ENCODE peak calls at places on chromosome 22, in six cellular contexts. X is OCI-LY7, E is prostate gland, Q is fibroblast of mammary gland, W is AG04449, I is foreskin fibroblast. K is an unnamed sample.

GRCh38 chr22:44357962-44358553 is 45.3 kb upstream of the SHISAL1 start:
- DNase-seq in W (no peak), I (no peak), Q (no peak), E (no peak), X (no peak), K (no peak)

GRCh38 chr22:23212061-23213030 is 32.0 kb downstream of the BCR start:
- DNase-seq in I (no peak), Q (no peak), E (no peak), W (no peak), X (peak), K (no peak)

GRCh38 chr22:46143491-46144147 is 6.7 kb upstream of the PPARA start:
- DNase-seq in E (peak), W (no peak), X (no peak), Q (no peak), I (no peak), K (no peak)

GRCh38 chr22:45426387-45426786 is 12.9 kb downstream of the RIBC2 start:
- DNase-seq in X (no peak), E (no peak), Q (no peak), I (no peak), W (no peak), K (no peak)

GRCh38 chr22:43313497-43314474 is 29.4 kb downstream of the SCUBE1 start:
- DNase-seq in E (no peak), I (no peak), Q (peak), X (no peak), W (no peak), K (peak)

GRCh38 chr22:25210831-25211230 is 8.6 kb upstream of the CRYBB2 start:
- DNase-seq in Q (no peak), I (no peak), E (no peak), X (no peak), W (no peak), K (no peak)

GRCh38 chr22:38955926-38956325 is 1.5 kb upstream of the APOBEC3A start:
- DNase-seq in Q (no peak), I (no peak), W (no peak), E (no peak), X (no peak), K (no peak)

GRCh38 chr22:31776231-31776630 is 22.4 kb downstream of the DEPDC5 start:
- DNase-seq in W (no peak), X (no peak), Q (no peak), E (no peak), I (no peak), K (no peak)

GRCh38 chr22:36816635-36817428 is at the start of gene PVALB:
- DNase-seq in I (peak), E (no peak), Q (peak), W (no peak), X (no peak), K (no peak)

GRCh38 chr22:26805131-26805530 is 147.7 kb downstream of the MIAT start:
- DNase-seq in E (no peak), W (no peak), X (no peak), I (no peak), Q (no peak), K (no peak)

GRCh38 chr22:46931414-46931813 is 169.0 kb downstream of the TBC1D22A start:
- DNase-seq in E (no peak), X (no peak), W (no peak), Q (peak), I (no peak), K (no peak)

GRCh38 chr22:35506259-35506570 is 34.4 kb upstream of the RASD2 start:
- DNase-seq in E (peak), Q (peak), I (no peak), X (no peak), W (no peak), K (no peak)

GRCh38 chr22:44870021-44870420 is 117.6 kb downstream of the ARHGAP8 start:
- DNase-seq in I (no peak), E (no peak), X (no peak), W (no peak), Q (peak), K (no peak)

GRCh38 chr22:38957046-38957770 is at the start of gene APOBEC3A:
- DNase-seq in X (no peak), I (no peak), E (no peak), Q (no peak), W (no peak), K (no peak)

GRCh38 chr22:31150615-31151014 is 9.4 kb upstream of the RNF185 start:
- DNase-seq in W (no peak), Q (no peak), E (no peak), I (no peak), X (no peak), K (no peak)

GRCh38 chr22:35838849-35839646 is 121.4 kb downstream of the APOL5 start:
- DNase-seq in Q (peak), W (peak), I (peak), X (peak), E (peak), K (peak)

GRCh38 chr22:29820941-29821789 is 16.9 kb downstream of the ASCC2 start:
- DNase-seq in I (peak), X (no peak), E (peak), W (peak), Q (peak), K (peak)

GRCh38 chr22:11066458-11067285 is 4461.3 kb upstream of the OR11H1 start:
- DNase-seq in W (no peak), I (no peak), Q (no peak), X (no peak), E (no peak), K (no peak)

GRCh38 chr22:49324527-49325491 is 502.9 kb downstream of the BRD1 start:
- DNase-seq in X (no peak), I (no peak), Q (no peak), W (no peak), E (no peak), K (no peak)

GRCh38 chr22:46967445-46968358 is 205.3 kb downstream of the TBC1D22A start:
- DNase-seq in W (no peak), Q (no peak), E (no peak), I (no peak), X (no peak), K (no peak)

GRCh38 chr22:44385781-44386180 is 73.0 kb upstream of the SHISAL1 start:
- DNase-seq in E (no peak), X (no peak), I (no peak), Q (no peak), W (no peak), K (no peak)

GRCh38 chr22:29867260-29867659 is 15.7 kb upstream of the MTMR3 start:
- DNase-seq in X (no peak), W (no peak), Q (no peak), I (no peak), E (no peak), K (no peak)

GRCh38 chr22:36884314-36885158 is 23.7 kb downstream of the NCF4 start:
- DNase-seq in I (no peak), W (no peak), E (no peak), X (no peak), Q (no peak), K (no peak)

GRCh38 chr22:32904044-32904443 is 102.5 kb downstream of the TIMP3 start:
- DNase-seq in E (no peak), Q (peak), X (peak), I (no peak), W (no peak), K (no peak)

GRCh38 chr22:17121235-17122195 is at the start of gene TMEM121B:
- DNase-seq in X (no peak), W (no peak), Q (peak), I (peak), E (peak), K (no peak)

GRCh38 chr22:25404923-25405853 is 159.3 kb upstream of the GRK3 start:
- DNase-seq in E (peak), X (peak), W (no peak), I (peak), Q (peak), K (no peak)

GRCh38 chr22:34135749-34136148 is 215.5 kb upstream of the LARGE1 start:
- DNase-seq in I (no peak), Q (no peak), E (no peak), X (no peak), W (no peak), K (no peak)

GRCh38 chr22:44628856-44629255 is 73.1 kb upstream of the PRR5 start:
- DNase-seq in W (no peak), I (peak), E (no peak), X (no peak), Q (no peak), K (no peak)

GRCh38 chr22:38719196-38719595 is 13.5 kb downstream of the GTPBP1 start:
- DNase-seq in Q (no peak), W (no peak), X (no peak), E (no peak), I (no peak), K (no peak)

GRCh38 chr22:46010951-46011626 is 34.1 kb upstream of the WNT7B start:
- DNase-seq in E (no peak), W (no peak), I (no peak), X (no peak), Q (no peak), K (no peak)

GRCh38 chr22:48979482-48979881 is 848.2 kb downstream of the BRD1 start:
- DNase-seq in E (no peak), W (no peak), X (peak), I (no peak), Q (peak), K (no peak)

GRCh38 chr22:28759861-28760560 is 12.5 kb upstream of the CCDC117 start:
- DNase-seq in X (peak), Q (no peak), E (no peak), I (no peak), W (no peak), K (no peak)
- H3K4me3 ChIP-seq in X (peak), Q (no peak), E (no peak), I (no peak), W (no peak), K (no peak)

DNA sequence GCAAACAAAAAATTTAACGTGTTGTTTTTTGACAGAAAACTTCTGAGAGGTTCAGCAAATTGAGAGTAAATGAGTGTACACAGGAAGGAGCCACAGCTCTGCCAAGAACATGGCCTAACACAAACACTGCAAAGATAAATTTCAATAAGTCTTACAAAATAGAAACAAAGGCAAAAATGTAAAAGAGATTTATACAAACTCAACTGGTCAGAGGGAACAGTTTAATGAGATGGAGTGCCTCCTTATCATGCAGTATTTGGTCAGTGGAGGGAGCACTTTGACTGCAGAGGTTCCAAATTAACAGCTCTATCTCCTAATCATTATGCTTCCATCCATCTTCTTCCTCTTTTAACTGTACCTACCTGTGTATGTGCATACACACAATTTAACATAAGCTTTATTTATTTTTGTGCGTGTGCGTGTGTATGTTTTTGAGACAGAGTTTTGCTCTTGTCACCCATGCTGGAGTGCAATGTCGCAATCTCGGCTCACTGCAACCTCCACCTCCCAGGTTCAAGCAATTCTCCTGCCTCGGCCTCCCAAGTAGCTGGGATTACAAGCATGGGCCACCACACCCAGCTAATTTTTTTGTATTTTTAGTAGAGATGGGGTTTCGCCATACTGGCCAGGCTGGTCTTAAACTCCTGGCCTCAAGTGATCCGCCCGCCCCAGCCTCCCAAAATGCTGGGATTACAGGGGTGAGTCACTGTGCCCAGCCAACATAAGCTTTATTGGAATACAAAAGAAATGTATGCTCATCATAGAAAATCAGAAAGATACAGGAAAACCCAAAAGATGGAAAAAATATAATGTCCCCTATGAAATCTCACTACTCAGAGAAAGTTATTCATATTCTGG is 111.9 kb downstream of the MRTFA start:
- DNase-seq in E (no peak), I (no peak), W (no peak), X (peak), Q (peak), K (no peak)
- TF ChIP-seq CTCF in E (no peak), I (peak), W (peak), X (peak), Q (peak), K (peak)

DNA sequence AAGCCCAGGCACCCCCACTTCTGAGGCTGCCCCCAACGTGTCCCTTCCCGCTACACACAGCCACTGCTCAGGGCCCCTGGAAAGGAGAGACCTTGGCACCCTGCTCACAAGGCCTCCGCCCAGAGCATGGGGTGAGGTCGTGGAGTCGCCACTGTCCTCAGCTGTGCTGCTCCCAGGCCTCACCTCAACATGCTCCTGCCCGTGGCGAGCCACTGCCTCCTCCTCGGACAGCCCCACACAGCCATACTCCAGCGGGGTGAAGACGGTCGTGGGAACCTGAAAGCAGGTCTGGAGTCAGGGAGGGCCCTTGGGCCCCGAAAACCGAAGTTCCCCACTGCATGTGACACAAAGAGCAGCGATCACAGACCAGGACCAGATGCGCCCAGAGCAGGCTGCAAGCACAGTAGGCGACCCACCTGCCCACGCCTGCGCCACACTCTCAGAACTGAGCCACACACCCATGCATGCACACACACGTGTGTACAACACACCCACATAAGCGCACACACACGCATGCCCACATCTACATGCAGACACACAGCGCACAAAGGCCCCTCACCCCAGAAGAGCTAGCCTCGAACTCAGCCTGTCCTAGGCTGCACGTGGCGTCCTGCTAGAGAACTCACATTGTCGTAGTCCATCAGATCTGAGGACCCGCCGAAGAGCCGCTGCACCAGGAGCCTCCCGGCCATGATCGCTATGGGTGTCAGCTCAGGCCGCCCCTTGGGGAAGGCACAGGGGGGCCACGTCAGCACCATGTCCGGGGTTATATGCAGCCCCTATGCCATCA is 25.5 kb upstream of the GNB1L start:
- DNase-seq in I (no peak), Q (no peak), E (no peak), W (no peak), X (no peak), K (no peak)
- H3K4me3 ChIP-seq in I (no peak), Q (no peak), E (no peak), W (no peak), X (no peak), K (no peak)

GRCh38 chr22:50456466-50457234 is 18.2 kb downstream of the SBF1 start:
- DNase-seq in I (no peak), X (no peak), E (no peak), Q (no peak), W (no peak), K (no peak)
- TF ChIP-seq CTCF in I (peak), X (peak), E (no peak), Q (no peak), W (peak), K (no peak)

K was measured in AG09309.